ENCODE peak calls at places on chromosomes 11 and 22, in seven cellular contexts. Y is adipocyte; W is GM23248; J is CD8-positive, alpha-beta memory T cell; Q is IMR-90; L is adrenal gland; X is SJSA1. R is an unnamed sample. For H3K4me1 and H3K36me3, the result is how much of the 10 kb centered on the place peaks cover.

GRCh38 chr11:623999-624704 is 603 bp downstream of the CDHR5 start:
- DNase-seq in Y (no peak), W (peak), J (no peak), Q (no peak), L (no peak), X (no peak), R (peak)

GRCh38 chr22:29369460-29369859 is 18.9 kb downstream of the AP1B1 start:
- DNase-seq in Y (no peak), W (peak), J (no peak), Q (peak), L (peak), X (no peak), R (no peak)

GRCh38 chr22:45960477-45961386 is 16.2 kb downstream of the WNT7B start:
- DNase-seq in Y (no peak), W (no peak), J (no peak), Q (no peak), L (no peak), X (no peak), R (no peak)

GRCh38 chr11:115905331-115905730 is 401.1 kb upstream of the CADM1 start:
- DNase-seq in Y (no peak), W (no peak), J (no peak), Q (peak), L (no peak), X (no peak), R (no peak)

GRCh38 chr11:68441466-68442230 is 18.9 kb upstream of the PPP6R3 start:
- DNase-seq in Y (peak), W (peak), J (no peak), Q (peak), L (no peak), X (peak), R (no peak)

GRCh38 chr22:46748948-46749681 is 11.1 kb upstream of the CERK start:
- DNase-seq in Y (no peak), W (peak), J (peak), Q (peak), L (no peak), X (peak), R (peak)

GRCh38 chr11:68271023-68271780 is 571 bp downstream of the C11orf24 start:
- DNase-seq in Y (peak), W (peak), J (peak), Q (peak), L (peak), X (peak), R (peak)

GRCh38 chr11:17642370-17642769 is 77.0 kb upstream of the MYOD1 start:
- DNase-seq in Y (no peak), W (no peak), J (no peak), Q (no peak), L (no peak), X (no peak), R (no peak)

GRCh38 chr22:35407352-35407751 is 7.4 kb downstream of the MCM5 start:
- DNase-seq in Y (no peak), W (no peak), J (no peak), Q (no peak), L (no peak), X (no peak), R (no peak)

GRCh38 chr22:20207277-20208025 is 56.6 kb upstream of the CCDC188 start:
- DNase-seq in Y (no peak), W (no peak), J (no peak), Q (no peak), L (no peak), X (no peak), R (no peak)

GRCh38 chr11:62337682-62338181 is 484 bp downstream of the ASRGL1 start:
- DNase-seq in Y (peak), W (peak), J (peak), Q (no peak), L (peak), X (peak), R (peak)

GRCh38 chr11:128720522-128720985 is 26.7 kb downstream of the FLI1 start:
- DNase-seq in Y (no peak), W (no peak), J (peak), Q (no peak), L (no peak), X (no peak), R (no peak)

GRCh38 chr22:22583030-22583429 is 24.0 kb upstream of the PRAME start:
- DNase-seq in Y (no peak), W (no peak), J (no peak), Q (no peak), L (no peak), X (no peak), R (no peak)

GRCh38 chr11:78860720-78861422 is 286.2 kb upstream of the NARS2 start:
- DNase-seq in Y (peak), W (peak), J (no peak), Q (peak), L (no peak), X (no peak), R (no peak)

GRCh38 chr11:72519220-72519881 is 85.0 kb upstream of the CLPB start:
- DNase-seq in Y (peak), W (peak), J (peak), Q (peak), L (no peak), X (no peak), R (no peak)

GRCh38 chr22:30245985-30246901 is at the start of gene LIF:
- DNase-seq in Y (peak), W (peak), J (peak), Q (peak), L (no peak), X (no peak), R (no peak)

GRCh38 chr11:45847908-45848316 is 637 bp downstream of the CRY2 start:
- DNase-seq in Y (peak), W (peak), J (no peak), Q (peak), L (peak), X (peak), R (peak)

GRCh38 chr11:66001941-66002647 is at the start of the genes BANF1 and EIF1AD:
- DNase-seq in Y (peak), W (peak), J (peak), Q (peak), L (peak), X (peak), R (peak)

GRCh38 chr11:59413646-59414045 is 12.6 kb downstream of the OR5A2 start:
- DNase-seq in Y (no peak), W (no peak), J (no peak), Q (no peak), L (no peak), X (no peak), R (no peak)

GRCh38 chr11:87180743-87181142 is 143.0 kb downstream of the TMEM135 start:
- DNase-seq in Y (peak), W (peak), J (no peak), Q (peak), L (no peak), X (no peak), R (no peak)

GRCh38 chr22:35914665-35915476 is 113.8 kb downstream of the RBFOX2 start:
- DNase-seq in Y (peak), W (peak), J (no peak), Q (peak), L (peak), X (peak), R (no peak)

DNA sequence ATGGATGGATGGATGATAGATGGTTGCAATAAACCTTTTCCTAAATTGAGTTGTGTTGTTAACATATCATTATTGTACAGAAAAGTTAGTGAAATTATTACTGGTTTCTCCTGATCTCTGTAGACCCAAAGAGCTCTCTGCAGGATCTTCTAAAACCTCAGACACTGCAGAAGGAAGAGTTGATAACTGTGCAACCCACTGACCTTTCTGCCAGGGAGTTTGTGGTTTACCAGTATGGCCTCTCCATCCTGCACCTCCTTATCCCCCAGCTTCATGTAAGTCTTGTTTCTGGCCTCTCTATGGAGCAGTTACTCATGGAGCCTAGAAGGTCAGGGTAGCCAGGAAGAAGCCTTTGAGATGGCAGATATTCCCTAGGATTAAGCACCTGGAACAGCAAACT is 45.6 kb downstream of the BTG4 start:
- DNase-seq in Y (no peak), W (no peak), J (no peak), Q (no peak), L (no peak), X (no peak), R (no peak)
- H3K4me1 ChIP-seq in Y (under half), W (under half), J (under half), Q (under half), L (under half), X (under half), R (under half)

GRCh38 chr11:134155946-134156865 is 67.6 kb downstream of the NCAPD3 start:
- DNase-seq in Y (no peak), W (no peak), J (no peak), Q (no peak), L (no peak), X (no peak), R (no peak)

GRCh38 chr11:134155456-134155855 is 68.3 kb downstream of the NCAPD3 start:
- DNase-seq in Y (no peak), W (no peak), J (no peak), Q (no peak), L (no peak), X (no peak), R (no peak)

GRCh38 chr11:134152692-134153091 is 71.1 kb downstream of the NCAPD3 start:
- DNase-seq in Y (no peak), W (no peak), J (no peak), Q (no peak), L (no peak), X (no peak), R (no peak)

GRCh38 chr11:134153147-134153905 is 70.4 kb downstream of the NCAPD3 start:
- DNase-seq in Y (no peak), W (no peak), J (no peak), Q (no peak), L (no peak), X (no peak), R (no peak)

GRCh38 chr11:134154441-134154840 is 69.3 kb downstream of the NCAPD3 start:
- DNase-seq in Y (no peak), W (no peak), J (no peak), Q (no peak), L (no peak), X (no peak), R (peak)
- H3K36me3 ChIP-seq in Y (half or more), W (under half), J (under half), Q (under half), L (under half), X (under half), R (under half)

DNA sequence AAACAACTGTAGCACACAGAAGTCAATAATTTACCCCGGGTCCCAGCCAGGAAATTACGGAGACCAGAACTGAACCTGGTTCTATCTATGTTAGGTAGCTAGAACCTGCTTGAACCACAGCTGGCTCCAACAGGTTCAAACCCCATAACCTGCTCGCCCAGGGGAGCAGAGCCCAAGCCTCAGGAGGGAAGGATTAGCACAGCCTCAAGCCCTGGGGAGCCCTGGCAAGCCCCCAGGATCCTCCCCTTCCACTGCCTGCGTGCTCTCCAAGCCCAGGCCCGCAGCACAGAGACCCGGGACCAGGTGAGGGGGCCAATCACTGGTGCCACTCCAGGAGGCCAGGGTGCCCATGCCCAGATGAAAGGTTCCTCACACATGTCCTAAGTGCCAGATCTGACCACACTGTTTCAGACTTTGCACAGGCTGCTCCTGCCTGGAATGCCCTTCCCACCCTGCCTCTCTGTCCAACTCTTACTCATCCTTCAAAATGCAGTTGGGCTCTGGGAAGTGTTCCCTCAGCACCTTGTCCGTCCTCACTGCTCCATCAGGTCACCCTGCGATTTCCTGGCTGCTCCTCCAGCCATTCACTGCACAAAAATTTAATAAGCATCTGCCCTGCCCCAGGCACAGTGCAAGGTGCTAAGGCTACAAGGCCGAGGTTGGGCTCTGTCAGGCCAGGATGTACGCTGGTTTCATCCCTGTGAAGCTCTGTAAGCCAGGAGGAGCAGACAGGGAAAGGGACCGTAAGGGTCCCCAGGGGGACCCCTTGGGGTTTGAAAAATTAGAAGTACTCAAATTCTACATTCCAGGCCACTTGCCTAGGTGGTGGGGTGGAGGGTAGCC is 32.2 kb downstream of the ARRB1 start:
- DNase-seq in Y (no peak), W (peak), J (no peak), Q (peak), L (no peak), X (no peak), R (peak)
- H3K4me1 ChIP-seq in Y (under half), W (under half), J (under half), Q (under half), L (under half), X (under half), R (under half)

GRCh38 chr11:119126675-119127268 is 5.4 kb downstream of the HINFP start:
- DNase-seq in Y (no peak), W (no peak), J (no peak), Q (no peak), L (no peak), X (no peak), R (no peak)

GRCh38 chr11:119125849-119126248 is 4.5 kb downstream of the HINFP start:
- DNase-seq in Y (no peak), W (no peak), J (no peak), Q (no peak), L (no peak), X (no peak), R (peak)

GRCh38 chr11:119134389-119134978 is 13.1 kb downstream of the HINFP start:
- DNase-seq in Y (peak), W (peak), J (no peak), Q (no peak), L (no peak), X (no peak), R (peak)

DNA sequence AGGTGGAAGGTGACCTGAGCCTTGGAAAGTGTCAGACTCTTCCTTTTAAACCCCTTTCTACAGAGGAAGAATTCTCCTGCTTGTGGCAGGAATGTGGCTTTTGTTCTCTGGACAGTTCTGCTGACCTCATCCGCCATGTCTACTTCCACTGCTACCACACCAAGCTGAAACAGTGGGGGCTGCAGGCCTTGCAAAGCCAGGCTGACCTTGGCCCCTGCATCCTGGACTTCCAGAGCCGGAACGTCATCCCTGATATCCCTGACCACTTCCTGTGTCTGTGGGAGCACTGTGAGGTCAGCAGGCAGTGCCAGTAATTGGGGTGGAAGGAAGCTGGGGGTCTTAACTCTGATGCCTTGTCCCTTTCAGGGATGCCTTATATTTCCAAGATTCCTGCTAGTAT is 9.3 kb downstream of the HINFP start:
- DNase-seq in Y (no peak), W (no peak), J (no peak), Q (peak), L (no peak), X (no peak), R (no peak)
- H3K36me3 ChIP-seq in Y (under half), W (under half), J (under half), Q (under half), L (under half), X (under half), R (under half)

GRCh38 chr22:32911526-32911925 is 110.0 kb downstream of the TIMP3 start:
- DNase-seq in Y (no peak), W (no peak), J (no peak), Q (no peak), L (no peak), X (no peak), R (no peak)
- H3K4me1 ChIP-seq in Y (under half), W (under half), J (under half), Q (under half), L (under half), X (under half), R (under half)

GRCh38 chr11:27693398-27693797 is 6.9 kb downstream of the BDNF start:
- DNase-seq in Y (no peak), W (no peak), J (no peak), Q (no peak), L (no peak), X (no peak), R (no peak)
- H3K36me3 ChIP-seq in Y (under half), W (under half), J (under half), Q (under half), L (under half), X (under half), R (under half)

GRCh38 chr11:12124306-12124705 is 13.9 kb downstream of the MICAL2 start:
- DNase-seq in Y (no peak), W (no peak), J (no peak), Q (no peak), L (no peak), X (no peak), R (no peak)

GRCh38 chr11:12127206-12127898 is 17.0 kb downstream of the MICAL2 start:
- DNase-seq in Y (no peak), W (no peak), J (no peak), Q (no peak), L (no peak), X (no peak), R (no peak)

GRCh38 chr11:12128191-12128841 is 17.9 kb downstream of the MICAL2 start:
- DNase-seq in Y (no peak), W (no peak), J (no peak), Q (no peak), L (no peak), X (no peak), R (no peak)

GRCh38 chr11:12125609-12126149 is 15.3 kb downstream of the MICAL2 start:
- DNase-seq in Y (no peak), W (peak), J (no peak), Q (peak), L (no peak), X (no peak), R (no peak)

DNA sequence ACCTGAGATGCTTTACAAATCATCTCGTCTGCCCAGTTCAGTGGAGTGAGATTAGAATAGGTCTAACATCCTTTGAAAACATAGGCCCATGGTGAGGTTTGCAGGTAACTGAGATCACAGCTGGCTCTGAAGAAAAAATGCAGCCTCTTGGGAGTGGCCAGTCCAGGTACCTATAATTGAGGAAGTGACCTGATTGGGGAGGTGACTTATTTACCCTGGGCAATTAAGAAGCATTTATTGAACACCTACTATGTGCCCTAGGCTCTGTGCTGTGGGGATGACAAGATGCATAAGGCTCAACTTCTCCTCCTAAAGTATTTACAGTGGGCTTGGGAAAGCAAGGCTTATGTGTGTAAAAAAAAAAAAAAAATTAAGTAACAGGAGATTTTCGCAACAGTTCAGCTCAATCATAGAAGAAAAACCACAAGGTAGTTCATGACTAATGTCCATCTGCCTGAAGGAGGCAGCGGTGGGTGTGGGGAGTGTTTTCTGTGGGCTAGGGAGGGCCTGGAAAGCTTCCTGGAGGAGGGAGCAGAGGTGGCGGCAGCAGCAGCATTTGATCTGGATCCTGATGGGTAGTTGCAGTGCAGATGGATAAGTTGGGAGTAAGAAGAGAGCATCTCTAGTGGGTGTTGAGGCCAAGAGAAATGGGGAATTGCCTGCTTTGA is 16.1 kb downstream of the MICAL2 start:
- DNase-seq in Y (peak), W (peak), J (no peak), Q (peak), L (no peak), X (no peak), R (no peak)
- H3K4me1 ChIP-seq in Y (under half), W (half or more), J (under half), Q (under half), L (under half), X (under half), R (under half)

GRCh38 chr22:50216684-50217520 is 16.1 kb downstream of the SELENOO start:
- DNase-seq in Y (no peak), W (no peak), J (no peak), Q (no peak), L (no peak), X (no peak), R (no peak)
- H3K36me3 ChIP-seq in Y (half or more), W (under half), J (under half), Q (half or more), L (under half), X (half or more), R (under half)